ENCODE peak calls at places on chromosomes 16 and 17, in seven cellular contexts. S, O, B, I, R, A and C are unnamed samples.

GRCh38 chr17:73340093-73340596 is 28.3 kb upstream of the CDC42EP4 start:
- DNase-seq in S (peak), O (no peak), B (no peak), I (no peak), R (peak), A (peak), C (no peak)

GRCh38 chr17:17242246-17242645 is 5.3 kb upstream of the FLCN start:
- DNase-seq in S (no peak), O (no peak), B (no peak), I (no peak), R (no peak), A (no peak), C (no peak)

GRCh38 chr17:12667299-12667958 is 1.7 kb downstream of the MYOCD start:
- DNase-seq in S (peak), O (no peak), B (no peak), I (peak), R (no peak), A (no peak), C (no peak)

GRCh38 chr16:11319529-11320146 is 25.6 kb upstream of the RMI2 start:
- DNase-seq in S (no peak), O (no peak), B (no peak), I (peak), R (no peak), A (peak), C (peak)

GRCh38 chr16:88744839-88745521 is 38.7 kb downstream of the CTU2 start:
- DNase-seq in S (no peak), O (no peak), B (no peak), I (no peak), R (no peak), A (no peak), C (no peak)

GRCh38 chr17:71975331-71975801 is 145.5 kb upstream of the SOX9 start:
- DNase-seq in S (peak), O (no peak), B (no peak), I (peak), R (peak), A (no peak), C (no peak)

GRCh38 chr17:15409721-15410247 is 57.6 kb downstream of the CDRT4 start:
- DNase-seq in S (peak), O (no peak), B (no peak), I (peak), R (peak), A (no peak), C (no peak)

GRCh38 chr17:49338883-49339282 is 23.2 kb downstream of the ZNF652 start:
- DNase-seq in S (no peak), O (no peak), B (no peak), I (no peak), R (no peak), A (no peak), C (no peak)

GRCh38 chr17:5630434-5630833 is 46.1 kb upstream of the NLRP1 start:
- DNase-seq in S (peak), O (no peak), B (no peak), I (no peak), R (no peak), A (no peak), C (no peak)

GRCh38 chr16:70788668-70789161 is 12.2 kb downstream of the VAC14 start:
- DNase-seq in S (peak), O (no peak), B (no peak), I (no peak), R (no peak), A (no peak), C (no peak)

GRCh38 chr17:59190806-59191205 is 19.0 kb upstream of the SMG8 start:
- DNase-seq in S (no peak), O (no peak), B (no peak), I (no peak), R (no peak), A (no peak), C (no peak)

GRCh38 chr17:50728112-50728429 is 8.7 kb downstream of the LUC7L3 start:
- DNase-seq in S (no peak), O (no peak), B (no peak), I (no peak), R (no peak), A (no peak), C (no peak)

GRCh38 chr16:3734084-3734757 is 16.9 kb upstream of the TRAP1 start:
- DNase-seq in S (no peak), O (no peak), B (no peak), I (no peak), R (no peak), A (no peak), C (no peak)

GRCh38 chr17:1872976-1873375 is 43.2 kb downstream of the RPA1 start:
- DNase-seq in S (no peak), O (no peak), B (no peak), I (no peak), R (no peak), A (no peak), C (no peak)

GRCh38 chr17:80824549-80825470 is 166.8 kb upstream of the CHMP6 start:
- DNase-seq in S (no peak), O (no peak), B (no peak), I (no peak), R (no peak), A (no peak), C (no peak)

GRCh38 chr17:62968445-62968923 is 2.4 kb downstream of the TANC2 start:
- DNase-seq in S (peak), O (no peak), B (no peak), I (peak), R (peak), A (peak), C (peak)

GRCh38 chr17:63071797-63072196 is 105.8 kb downstream of the TANC2 start:
- DNase-seq in S (no peak), O (no peak), B (no peak), I (no peak), R (no peak), A (no peak), C (no peak)

GRCh38 chr17:62800580-62800979 is 7.5 kb downstream of the MARCHF10 start:
- DNase-seq in S (peak), O (no peak), B (no peak), I (peak), R (no peak), A (peak), C (no peak)

GRCh38 chr16:13307255-13307654 is 405.9 kb downstream of the SHISA9 start:
- DNase-seq in S (no peak), O (no peak), B (no peak), I (no peak), R (no peak), A (no peak), C (no peak)

GRCh38 chr17:51184124-51184523 is 17.9 kb downstream of the NME2 start:
- DNase-seq in S (no peak), O (no peak), B (no peak), I (no peak), R (no peak), A (no peak), C (no peak)

GRCh38 chr16:83615131-83615530 is 192.6 kb upstream of the HSBP1 start:
- DNase-seq in S (no peak), O (peak), B (no peak), I (no peak), R (no peak), A (no peak), C (no peak)

GRCh38 chr16:74309789-74310781 is 13.5 kb downstream of the PSMD7 start:
- DNase-seq in S (peak), O (no peak), B (no peak), I (peak), R (no peak), A (no peak), C (peak)

GRCh38 chr17:15660077-15660476 is 24.0 kb downstream of the TRIM16 start:
- DNase-seq in S (no peak), O (no peak), B (no peak), I (no peak), R (no peak), A (no peak), C (no peak)

GRCh38 chr16:84641643-84642358 is 6.5 kb upstream of the KLHL36 start:
- DNase-seq in S (no peak), O (no peak), B (no peak), I (no peak), R (no peak), A (no peak), C (no peak)

GRCh38 chr17:79053251-79053925 is 21.2 kb upstream of the ENGASE start:
- DNase-seq in S (peak), O (no peak), B (no peak), I (no peak), R (no peak), A (no peak), C (no peak)

GRCh38 chr17:4559139-4559791 is 1.1 kb downstream of the GGT6 start:
- DNase-seq in S (no peak), O (no peak), B (no peak), I (peak), R (no peak), A (peak), C (no peak)

GRCh38 chr17:57201481-57201880 is 54.8 kb upstream of the MSI2 start:
- DNase-seq in S (no peak), O (no peak), B (no peak), I (no peak), R (no peak), A (no peak), C (no peak)

GRCh38 chr17:76710863-76711611 is at the start of gene MXRA7:
- DNase-seq in S (peak), O (no peak), B (no peak), I (peak), R (no peak), A (peak), C (peak)

GRCh38 chr17:1882836-1883235 is 53.0 kb downstream of the RPA1 start:
- DNase-seq in S (peak), O (no peak), B (no peak), I (peak), R (no peak), A (no peak), C (peak)

GRCh38 chr17:61414936-61415251 is 15.3 kb downstream of the TBX2 start:
- DNase-seq in S (no peak), O (peak), B (no peak), I (no peak), R (no peak), A (peak), C (no peak)

GRCh38 chr17:61412860-61413653 is 13.4 kb downstream of the TBX2 start:
- DNase-seq in S (no peak), O (peak), B (no peak), I (no peak), R (no peak), A (no peak), C (no peak)

GRCh38 chr17:61411944-61412859 is 12.6 kb downstream of the TBX2 start:
- DNase-seq in S (peak), O (no peak), B (no peak), I (peak), R (peak), A (peak), C (peak)

GRCh38 chr17:61414141-61414935 is 14.7 kb downstream of the TBX2 start:
- DNase-seq in S (no peak), O (peak), B (no peak), I (no peak), R (no peak), A (peak), C (no peak)

GRCh38 chr17:61413654-61414133 is 14.1 kb downstream of the TBX2 start:
- DNase-seq in S (no peak), O (no peak), B (no peak), I (no peak), R (no peak), A (peak), C (no peak)
- TF ChIP-seq POLR2A in S (no peak), O (no peak), B (no peak), I (no peak), R (no peak), A (no peak), C (no peak)

DNA sequence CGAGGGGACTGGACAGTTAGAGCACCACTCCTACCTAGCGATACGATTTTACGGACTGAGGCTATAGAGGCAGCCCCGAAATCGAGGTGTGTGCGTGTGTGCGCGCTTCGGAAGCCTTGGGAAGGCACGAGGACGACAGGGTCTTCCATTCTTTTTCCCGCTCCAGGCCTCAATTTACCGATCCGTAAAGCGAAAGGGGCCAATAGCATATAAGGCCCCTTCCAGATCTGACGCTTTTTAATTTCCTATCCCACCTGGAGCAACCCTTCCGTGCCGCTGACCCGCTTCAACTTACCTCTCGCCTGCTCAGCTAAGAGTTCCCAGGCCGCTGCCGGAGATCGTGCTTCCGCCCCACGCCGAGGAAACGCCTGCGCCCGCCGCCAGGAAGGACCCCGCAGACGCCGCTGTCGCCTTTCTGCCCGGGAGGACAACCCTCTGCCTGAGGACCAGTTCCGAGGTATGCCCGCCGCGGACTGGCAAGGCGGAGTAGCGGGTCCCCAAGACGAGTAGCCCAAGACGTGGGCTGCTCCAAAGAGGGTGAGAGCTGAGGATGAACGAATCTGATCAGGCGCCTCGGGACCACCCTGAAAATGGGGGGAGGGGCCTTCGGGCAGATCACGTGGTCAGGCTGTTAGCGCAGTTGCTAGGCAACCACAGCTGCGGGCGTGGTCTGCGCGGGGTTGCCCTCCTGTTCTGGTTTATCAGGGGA is at the start of gene EFTUD2:
- DNase-seq in S (peak), O (peak), B (peak), I (peak), R (peak), A (peak), C (peak)
- TF ChIP-seq POLR2A in S (peak), O (no peak), B (peak), I (peak), R (no peak), A (no peak), C (peak)

GRCh38 chr16:22198547-22199293 is 7.4 kb upstream of the EEF2K start:
- DNase-seq in S (peak), O (no peak), B (no peak), I (no peak), R (no peak), A (no peak), C (no peak)

GRCh38 chr16:22195445-22195694 is 10.7 kb upstream of the EEF2K start:
- DNase-seq in S (no peak), O (no peak), B (no peak), I (no peak), R (no peak), A (no peak), C (no peak)

GRCh38 chr16:22194707-22195444 is 11.2 kb upstream of the EEF2K start:
- DNase-seq in S (no peak), O (no peak), B (no peak), I (no peak), R (no peak), A (no peak), C (no peak)

GRCh38 chr16:22193134-22193411 is 13.0 kb upstream of the EEF2K start:
- DNase-seq in S (no peak), O (no peak), B (no peak), I (no peak), R (no peak), A (no peak), C (no peak)

DNA sequence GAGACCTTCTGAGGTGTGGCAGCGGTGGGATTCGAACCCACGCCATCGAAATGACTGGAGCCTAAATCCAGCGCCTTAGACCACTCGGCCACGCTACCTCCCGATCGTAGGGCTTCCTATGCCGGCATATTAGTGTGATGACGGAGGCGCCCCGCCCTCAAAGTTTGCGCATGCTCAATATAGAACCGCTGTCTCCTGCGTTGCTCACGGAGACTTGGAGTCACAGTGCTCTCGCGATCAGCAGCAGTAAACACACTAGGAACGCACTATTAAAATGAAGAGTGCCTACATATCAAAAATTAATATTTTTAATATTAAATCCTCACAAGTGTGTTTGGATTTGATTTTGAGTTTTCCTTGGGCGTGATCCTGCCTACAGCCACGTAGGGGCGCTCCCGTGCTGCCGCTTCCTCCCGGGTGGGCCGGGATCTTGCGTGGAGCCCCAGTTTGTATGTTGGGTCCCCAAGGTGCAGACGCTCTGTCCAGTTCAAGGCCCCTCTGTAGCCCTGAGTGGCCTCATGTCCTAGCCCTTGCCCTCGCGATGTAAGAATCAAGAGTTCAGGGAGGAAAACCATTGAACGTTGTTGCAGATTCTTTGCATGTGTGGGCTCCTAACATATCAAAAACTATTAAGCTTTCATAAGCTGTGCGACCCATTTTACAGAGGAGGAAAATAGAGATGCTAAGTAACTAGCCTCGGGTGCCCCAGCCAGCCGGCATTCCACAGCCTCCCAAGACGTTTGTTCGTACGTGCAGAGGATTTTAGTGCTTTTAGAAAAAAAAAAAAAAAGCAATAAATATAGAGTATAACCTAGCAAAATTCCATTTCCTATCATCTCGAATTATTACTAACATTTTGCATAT is 10.2 kb upstream of the EEF2K start:
- DNase-seq in S (peak), O (peak), B (no peak), I (peak), R (peak), A (peak), C (peak)
- TF ChIP-seq POLR2A in S (no peak), O (no peak), B (no peak), I (peak), R (no peak), A (no peak), C (peak)

GRCh38 chr16:50114357-50115129 is 38.6 kb upstream of the TENT4B start:
- DNase-seq in S (no peak), O (no peak), B (no peak), I (no peak), R (no peak), A (no peak), C (no peak)
- TF ChIP-seq POLR2A in S (no peak), O (no peak), B (no peak), I (no peak), R (no peak), A (no peak), C (no peak)

DNA sequence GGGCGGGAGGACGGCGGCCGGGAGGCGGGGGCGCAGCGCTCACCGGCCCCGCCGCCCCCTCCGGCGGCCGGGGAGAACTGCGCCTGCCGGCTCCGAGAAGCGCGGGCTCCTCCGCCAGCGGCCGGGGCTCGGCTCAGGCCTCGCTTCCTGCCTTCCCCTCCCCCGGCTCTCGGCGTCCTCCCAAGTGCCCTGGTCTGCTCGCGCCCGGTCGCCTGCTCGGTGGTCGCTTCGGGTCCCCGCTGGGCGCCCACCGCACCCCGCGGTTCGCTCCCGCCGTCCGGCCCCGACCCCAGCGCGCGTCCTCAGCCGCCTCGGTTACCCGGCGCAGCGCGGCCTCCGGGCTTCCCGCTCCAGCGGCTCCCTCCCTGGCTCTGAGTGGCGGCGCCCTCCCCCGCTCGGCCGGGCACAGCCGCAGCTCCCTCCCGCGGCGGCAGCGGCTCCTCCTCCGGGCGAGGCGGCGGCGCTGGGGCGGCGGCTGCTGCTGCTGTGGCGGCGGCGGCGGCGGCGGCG is 294 bp downstream of the UBTF start:
- DNase-seq in S (peak), O (no peak), B (no peak), I (peak), R (no peak), A (peak), C (peak)
- TF ChIP-seq POLR2A in S (peak), O (no peak), B (no peak), I (peak), R (no peak), A (no peak), C (peak)